ENCODE peak calls at places on chromosomes 5 and 9, in five cellular contexts. F is cardiac fibroblast, T is pancreas, C is retinal pigment epithelial cell, X is Calu3. E is an unnamed sample.

GRCh38 chr9:5292141-5292540 is 12.4 kb downstream of the RLN2 start:
- DNase-seq in C (no peak), F (no peak), X (no peak), T (no peak), E (no peak)

GRCh38 chr5:137822158-137822764 is 45.4 kb upstream of the MYOT start:
- DNase-seq in C (no peak), X (peak), F (peak), T (peak), E (no peak)

GRCh38 chr9:27088981-27089380 is 20.0 kb upstream of the TEK start:
- DNase-seq in X (no peak), C (no peak), T (no peak), F (peak), E (no peak)

GRCh38 chr9:99012957-99013512 is 69.3 kb downstream of the COL15A1 start:
- DNase-seq in T (no peak), X (no peak), C (no peak), F (no peak), E (no peak)

GRCh38 chr5:91434348-91434747 is 51.2 kb upstream of the ARRDC3 start:
- DNase-seq in F (no peak), T (no peak), C (no peak), X (no peak), E (no peak)

GRCh38 chr5:153699035-153699434 is 208.6 kb downstream of the GRIA1 start:
- DNase-seq in T (no peak), X (no peak), F (no peak), C (no peak), E (no peak)

GRCh38 chr5:79416499-79416898 is 97.4 kb downstream of the HOMER1 start:
- DNase-seq in X (no peak), C (no peak), F (peak), T (no peak), E (no peak)

GRCh38 chr5:120942551-120942950 is 478.5 kb downstream of the PRR16 start:
- DNase-seq in F (no peak), X (no peak), C (no peak), T (no peak), E (no peak)

GRCh38 chr5:92909545-92909962 is 671.5 kb downstream of the NR2F1-AS1 start:
- DNase-seq in X (peak), F (peak), T (no peak), C (no peak), E (peak)

GRCh38 chr5:146751781-146752401 is 126.7 kb downstream of the PPP2R2B start:
- DNase-seq in T (no peak), X (no peak), C (no peak), F (no peak), E (no peak)

GRCh38 chr5:143359869-143360268 is 43.6 kb downstream of the NR3C1 start:
- DNase-seq in T (no peak), F (no peak), C (no peak), X (no peak), E (no peak)

GRCh38 chr9:37005517-37006140 is 28.4 kb downstream of the PAX5 start:
- DNase-seq in T (no peak), C (no peak), F (no peak), X (no peak), E (no peak)

GRCh38 chr5:120239076-120239475 is 225.0 kb upstream of the PRR16 start:
- DNase-seq in X (no peak), F (no peak), T (no peak), C (no peak), E (no peak)

GRCh38 chr5:93163010-93163663 is 417.9 kb downstream of the NR2F1-AS1 start:
- DNase-seq in F (peak), T (no peak), C (peak), X (peak), E (no peak)

GRCh38 chr5:33850100-33850594 is 41.6 kb downstream of the ADAMTS12 start:
- DNase-seq in F (peak), T (no peak), X (peak), C (peak), E (no peak)

GRCh38 chr5:151465476-151465875 is 18.1 kb downstream of the SLC36A1 start:
- DNase-seq in X (no peak), C (no peak), T (no peak), F (no peak), E (no peak)

GRCh38 chr5:151461312-151461711 is 13.9 kb downstream of the SLC36A1 start:
- DNase-seq in F (no peak), C (no peak), T (no peak), X (no peak), E (no peak)

GRCh38 chr5:151464101-151464500 is 16.7 kb downstream of the SLC36A1 start:
- DNase-seq in T (no peak), C (no peak), F (no peak), X (no peak), E (no peak)

GRCh38 chr5:151459680-151460079 is 12.3 kb downstream of the SLC36A1 start:
- DNase-seq in F (peak), T (no peak), C (no peak), X (no peak), E (no peak)

GRCh38 chr5:151463137-151464029 is 16.0 kb downstream of the SLC36A1 start:
- DNase-seq in F (no peak), X (no peak), C (no peak), T (no peak), E (no peak)
- TF ChIP-seq CTCF in F (peak), X (no peak), C (peak), T (no peak), E (peak)

DNA sequence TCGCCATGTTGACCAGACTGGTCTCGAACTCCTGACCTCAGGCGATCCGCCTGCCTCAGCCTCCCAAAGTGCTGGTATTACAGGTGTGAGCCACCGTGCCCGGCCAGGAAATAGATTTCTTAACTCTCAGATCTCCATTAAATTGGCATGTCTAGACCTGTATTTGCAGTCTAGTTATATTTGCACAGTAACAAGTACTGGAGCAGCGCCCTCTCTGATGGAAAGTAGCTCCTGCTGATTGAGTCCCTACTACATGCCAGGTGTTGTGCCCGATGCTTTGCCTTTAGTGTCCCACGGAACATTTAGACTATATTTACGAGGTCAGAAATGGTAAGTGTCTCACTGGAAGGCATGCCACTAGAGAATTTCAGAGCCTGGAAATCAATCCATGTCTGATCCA is 15.8 kb upstream of the TMED9 start:
- DNase-seq in F (no peak), T (no peak), X (no peak), C (no peak), E (no peak)
- TF ChIP-seq CTCF in F (no peak), T (no peak), X (no peak), C (no peak), E (no peak)

GRCh38 chr5:124581866-124582650 is 164.4 kb downstream of the ZNF608 start:
- DNase-seq in T (no peak), F (no peak), X (no peak), C (no peak), E (no peak)

GRCh38 chr5:124583469-124584350 is 162.7 kb downstream of the ZNF608 start:
- DNase-seq in C (no peak), T (no peak), X (peak), F (peak), E (no peak)

GRCh38 chr5:124576848-124577409 is 169.5 kb downstream of the ZNF608 start:
- DNase-seq in T (no peak), X (no peak), F (no peak), C (no peak), E (no peak)

GRCh38 chr5:124580925-124581821 is 165.3 kb downstream of the ZNF608 start:
- DNase-seq in F (no peak), C (no peak), T (peak), X (peak), E (no peak)

DNA sequence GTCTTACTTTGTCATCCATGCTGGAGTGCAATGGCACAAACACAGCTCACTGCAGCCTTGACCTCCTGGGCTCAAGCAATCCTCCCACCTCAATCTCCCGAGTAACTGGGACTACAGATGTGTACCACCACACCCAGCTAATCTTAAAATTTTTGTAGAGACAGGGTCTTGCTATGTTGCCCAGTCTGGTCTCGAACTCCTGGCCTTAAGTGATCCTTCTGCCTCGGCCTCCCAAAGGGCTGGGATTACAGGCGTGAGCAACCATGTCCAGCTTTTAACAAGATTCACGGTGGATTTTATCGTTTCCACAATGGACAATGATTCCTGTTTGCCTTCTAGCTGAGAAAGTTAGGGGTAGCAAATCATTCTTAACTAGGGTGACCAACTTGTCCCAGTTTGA is 165.9 kb downstream of the ZNF608 start:
- DNase-seq in T (no peak), X (no peak), C (no peak), F (no peak), E (no peak)
- TF ChIP-seq CTCF in T (no peak), X (no peak), C (no peak), F (no peak), E (no peak)

DNA sequence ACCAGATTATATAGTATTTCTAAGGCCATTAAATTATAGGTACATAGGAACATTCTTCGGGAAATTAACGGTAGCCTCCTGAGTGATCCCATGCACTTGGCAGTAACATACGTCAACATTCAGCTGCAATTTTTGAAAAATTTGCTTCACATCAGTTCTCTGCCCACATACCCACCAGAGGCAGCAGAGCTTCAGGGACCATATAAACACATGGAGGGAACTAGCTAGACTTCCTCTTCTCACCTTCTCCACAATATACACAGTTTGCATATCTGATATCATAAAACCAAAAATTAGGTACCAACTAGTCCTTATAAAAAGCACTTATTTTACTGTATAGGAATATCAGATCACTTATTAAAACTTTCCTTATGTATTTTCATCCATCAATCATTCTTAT is 4.8 kb downstream of the PSIP1 start:
- DNase-seq in X (no peak), T (no peak), F (no peak), C (no peak), E (no peak)
- TF ChIP-seq CTCF in X (no peak), T (no peak), F (no peak), C (no peak), E (no peak)

GRCh38 chr5:38666668-38667498 is 110.4 kb upstream of the LIFR start:
- DNase-seq in X (peak), C (no peak), T (peak), F (peak), E (no peak)
- TF ChIP-seq CTCF in X (peak), C (peak), T (peak), F (peak), E (no peak)

GRCh38 chr5:149641000-149641576 is 59.8 kb downstream of the ARHGEF37 start:
- DNase-seq in X (peak), T (no peak), C (no peak), F (peak), E (no peak)
- TF ChIP-seq CTCF in X (no peak), T (no peak), C (no peak), F (peak), E (no peak)

GRCh38 chr5:60719329-60719728 is 19.4 kb upstream of the DEPDC1B start:
- DNase-seq in T (no peak), X (no peak), C (no peak), F (no peak), E (no peak)

GRCh38 chr5:60724126-60724525 is 24.2 kb upstream of the DEPDC1B start:
- DNase-seq in F (no peak), T (no peak), X (no peak), C (no peak), E (no peak)

GRCh38 chr5:60718186-60718892 is 18.4 kb upstream of the DEPDC1B start:
- DNase-seq in C (no peak), T (no peak), X (no peak), F (no peak), E (no peak)

GRCh38 chr5:60727032-60727431 is 27.1 kb upstream of the DEPDC1B start:
- DNase-seq in F (no peak), X (no peak), C (no peak), T (no peak), E (no peak)

DNA sequence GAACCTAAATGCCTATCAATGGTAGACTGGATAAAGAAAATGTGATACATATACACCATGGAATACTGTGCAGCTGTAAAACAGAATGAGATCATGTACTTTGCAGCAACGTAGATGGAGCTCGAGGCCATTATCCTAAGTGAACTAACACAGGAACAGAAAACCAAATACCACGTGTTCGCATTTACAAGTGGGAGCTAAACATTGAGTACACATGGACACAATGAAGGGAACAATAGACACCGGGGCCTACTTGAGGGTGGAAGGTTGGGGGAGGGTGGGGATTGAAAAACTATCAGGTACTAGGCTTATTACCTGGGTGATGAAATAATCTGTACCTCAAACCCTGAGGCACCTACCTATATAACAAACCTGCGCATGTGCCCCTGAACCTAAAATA is 22.4 kb upstream of the DEPDC1B start:
- DNase-seq in T (no peak), C (no peak), X (no peak), F (no peak), E (no peak)
- TF ChIP-seq CTCF in T (no peak), C (no peak), X (no peak), F (no peak), E (no peak)

E was measured in mesothelial cell of epicardium.